ENCODE peak calls at places on chromosome 21, in four cellular contexts. One of them, this sample, is unnamed.

GRCh38 chr21:21102874-21103273 is 104.7 kb downstream of the NCAM2 start:
- DNase-seq in GM12878: no peak
- DNase-seq in T follicular helper cell: no peak
- DNase-seq in heart left ventricle: no peak
- DNase-seq in this sample: no peak

GRCh38 chr21:16082038-16082816 is 352.4 kb downstream of the USP25 start:
- DNase-seq in GM12878: no peak
- DNase-seq in T follicular helper cell: no peak
- DNase-seq in heart left ventricle: no peak
- DNase-seq in this sample: no peak

GRCh38 chr21:33817663-33818433 is 97.8 kb downstream of the ATP5PO start:
- DNase-seq in GM12878: no peak
- DNase-seq in T follicular helper cell: no peak
- DNase-seq in heart left ventricle: no peak
- DNase-seq in this sample: no peak

GRCh38 chr21:45557611-45558043 is 15.4 kb upstream of the SLC19A1 start:
- DNase-seq in GM12878: no peak
- DNase-seq in T follicular helper cell: no peak
- DNase-seq in heart left ventricle: no peak
- DNase-seq in this sample: no peak

GRCh38 chr21:34185051-34185750 is 111.8 kb downstream of the MRPS6 start:
- DNase-seq in GM12878: no peak
- DNase-seq in T follicular helper cell: no peak
- DNase-seq in heart left ventricle: no peak
- DNase-seq in this sample: no peak

GRCh38 chr21:44892536-44893277 is 19.2 kb upstream of the PTTG1IP start:
- DNase-seq in GM12878: no peak
- DNase-seq in T follicular helper cell: peak
- DNase-seq in heart left ventricle: peak
- DNase-seq in this sample: peak

GRCh38 chr21:17389311-17389710 is 123.5 kb upstream of the CXADR start:
- DNase-seq in GM12878: no peak
- DNase-seq in T follicular helper cell: no peak
- DNase-seq in heart left ventricle: no peak
- DNase-seq in this sample: no peak

GRCh38 chr21:38679531-38679930 is 126.2 kb upstream of the ETS2 start:
- DNase-seq in GM12878: peak
- DNase-seq in T follicular helper cell: no peak
- DNase-seq in heart left ventricle: no peak
- DNase-seq in this sample: no peak

GRCh38 chr21:33070921-33071877 is 1.3 kb downstream of the OLIG1 start:
- DNase-seq in GM12878: no peak
- DNase-seq in T follicular helper cell: no peak
- DNase-seq in heart left ventricle: peak
- DNase-seq in this sample: no peak

GRCh38 chr21:15604424-15604823 is 125.4 kb upstream of the USP25 start:
- DNase-seq in GM12878: no peak
- DNase-seq in T follicular helper cell: no peak
- DNase-seq in heart left ventricle: no peak
- DNase-seq in this sample: no peak

GRCh38 chr21:41443562-41443961 is 17.5 kb downstream of the MX1 start:
- DNase-seq in GM12878: no peak
- DNase-seq in T follicular helper cell: no peak
- DNase-seq in heart left ventricle: no peak
- DNase-seq in this sample: no peak

GRCh38 chr21:42039911-42040351 is 29.8 kb upstream of the ZBTB21 start:
- DNase-seq in GM12878: no peak
- DNase-seq in T follicular helper cell: no peak
- DNase-seq in heart left ventricle: no peak
- DNase-seq in this sample: no peak

GRCh38 chr21:31860851-31861250 is 12.0 kb upstream of the HUNK start:
- DNase-seq in GM12878: no peak
- DNase-seq in T follicular helper cell: no peak
- DNase-seq in heart left ventricle: no peak
- DNase-seq in this sample: no peak

GRCh38 chr21:25441835-25442234 is 165.4 kb downstream of the MRPL39 start:
- DNase-seq in GM12878: no peak
- DNase-seq in T follicular helper cell: no peak
- DNase-seq in heart left ventricle: no peak
- DNase-seq in this sample: no peak

GRCh38 chr21:42127164-42128125 is 56.3 kb downstream of the UMODL1 start:
- DNase-seq in GM12878: no peak
- DNase-seq in T follicular helper cell: no peak
- DNase-seq in heart left ventricle: peak
- DNase-seq in this sample: no peak

GRCh38 chr21:45981641-45982255 is at the start of gene COL6A1:
- DNase-seq in GM12878: no peak
- DNase-seq in T follicular helper cell: peak
- DNase-seq in heart left ventricle: peak
- DNase-seq in this sample: no peak

GRCh38 chr21:38039841-38040240 is 123.6 kb upstream of the KCNJ6 start:
- DNase-seq in GM12878: no peak
- DNase-seq in T follicular helper cell: no peak
- DNase-seq in heart left ventricle: no peak
- DNase-seq in this sample: no peak

GRCh38 chr21:32009263-32009662 is 136.4 kb downstream of the HUNK start:
- DNase-seq in GM12878: no peak
- DNase-seq in T follicular helper cell: no peak
- DNase-seq in heart left ventricle: no peak
- DNase-seq in this sample: no peak

GRCh38 chr21:43754948-43755781 is 20.9 kb downstream of the CSTB start:
- DNase-seq in GM12878: no peak
- DNase-seq in T follicular helper cell: no peak
- DNase-seq in heart left ventricle: no peak
- DNase-seq in this sample: no peak

GRCh38 chr21:45073301-45074047 is 906 bp upstream of the ADARB1 start:
- DNase-seq in GM12878: no peak
- DNase-seq in T follicular helper cell: no peak
- DNase-seq in heart left ventricle: no peak
- DNase-seq in this sample: no peak

GRCh38 chr21:19433623-19434022 is 1030.0 kb upstream of the TMPRSS15 start:
- DNase-seq in GM12878: no peak
- DNase-seq in T follicular helper cell: no peak
- DNase-seq in heart left ventricle: no peak
- DNase-seq in this sample: no peak

GRCh38 chr21:8992731-8993174 is 1528.6 kb upstream of the TPTE start:
- DNase-seq in GM12878: no peak
- DNase-seq in T follicular helper cell: no peak
- DNase-seq in heart left ventricle: no peak
- DNase-seq in this sample: no peak

GRCh38 chr21:32096411-32096810 is 182.4 kb downstream of the MIS18A start:
- DNase-seq in GM12878: no peak
- DNase-seq in T follicular helper cell: no peak
- DNase-seq in heart left ventricle: no peak
- DNase-seq in this sample: no peak

GRCh38 chr21:39595465-39595864 is 17.3 kb upstream of the B3GALT5 start:
- DNase-seq in GM12878: no peak
- DNase-seq in T follicular helper cell: no peak
- DNase-seq in heart left ventricle: no peak
- DNase-seq in this sample: no peak

GRCh38 chr21:33228455-33228854 is 1.3 kb upstream of the IFNAR2 start:
- DNase-seq in GM12878: no peak
- DNase-seq in T follicular helper cell: no peak
- DNase-seq in heart left ventricle: no peak
- DNase-seq in this sample: no peak

GRCh38 chr21:42666023-42666747 is 12.8 kb downstream of the PDE9A start:
- DNase-seq in GM12878: no peak
- DNase-seq in T follicular helper cell: no peak
- DNase-seq in heart left ventricle: no peak
- DNase-seq in this sample: no peak

GRCh38 chr21:30942192-30942591 is 60.8 kb upstream of the KRTAP11-1 start:
- DNase-seq in GM12878: no peak
- DNase-seq in T follicular helper cell: no peak
- DNase-seq in heart left ventricle: no peak
- DNase-seq in this sample: no peak

GRCh38 chr21:37367758-37368535 is 1.4 kb downstream of the DYRK1A start:
- DNase-seq in GM12878: no peak
- DNase-seq in T follicular helper cell: peak
- DNase-seq in heart left ventricle: peak
- DNase-seq in this sample: no peak

GRCh38 chr21:28090546-28090945 is 902.1 kb downstream of the LTN1 start:
- DNase-seq in GM12878: no peak
- DNase-seq in T follicular helper cell: no peak
- DNase-seq in heart left ventricle: no peak
- DNase-seq in this sample: no peak

GRCh38 chr21:36902793-36903192 is 63.7 kb downstream of the HLCS start:
- DNase-seq in GM12878: no peak
- DNase-seq in T follicular helper cell: no peak
- DNase-seq in heart left ventricle: no peak
- DNase-seq in this sample: no peak

GRCh38 chr21:27570306-27570868 is 603.5 kb upstream of the ADAMTS5 start:
- DNase-seq in GM12878: no peak
- DNase-seq in T follicular helper cell: no peak
- DNase-seq in heart left ventricle: peak
- DNase-seq in this sample: peak

GRCh38 chr21:38979271-38980196 is 173.8 kb downstream of the ETS2 start:
- DNase-seq in GM12878: no peak
- DNase-seq in T follicular helper cell: no peak
- DNase-seq in heart left ventricle: no peak
- DNase-seq in this sample: no peak